ENCODE peak calls at places on chromosomes 3 and 15, in six cellular contexts. H is B cell, U is thoracic aorta, T is tibial nerve, E is PC-9, C is foreskin fibroblast. X is an unnamed sample.

GRCh38 chr3:8485943-8486342 is 15.7 kb upstream of the LMCD1 start:
- DNase-seq in H (no peak), U (no peak), T (no peak), E (no peak), C (no peak), X (no peak)

GRCh38 chr15:32730677-32731654 is 13.2 kb downstream of the GREM1 start:
- DNase-seq in H (no peak), U (no peak), T (no peak), E (peak; percentile 90), C (no peak), X (no peak)

GRCh38 chr15:41940441-41940857 is 31.9 kb downstream of the EHD4 start:
- DNase-seq in H (no peak), U (no peak), T (no peak), E (no peak), C (peak; percentile 77), X (peak; percentile 70)

GRCh38 chr15:25054329-25054728 is 99.5 kb downstream of the SNRPN start:
- DNase-seq in H (no peak), U (no peak), T (no peak), E (no peak), C (no peak), X (no peak)

GRCh38 chr3:44297255-44297654 is 41.3 kb upstream of the TCAIM start:
- DNase-seq in H (no peak), U (no peak), T (no peak), E (no peak), C (no peak), X (no peak)

GRCh38 chr3:58085616-58086015 is 77.4 kb downstream of the FLNB start:
- DNase-seq in H (no peak), U (no peak), T (no peak), E (no peak), C (no peak), X (no peak)

GRCh38 chr3:112124901-112125607 is 8.0 kb downstream of the GCSAM start:
- DNase-seq in H (no peak), U (no peak), T (no peak), E (no peak), C (no peak), X (no peak)

GRCh38 chr3:59300727-59301134 is 250.9 kb upstream of the CFAP20DC start:
- DNase-seq in H (no peak), U (no peak), T (no peak), E (no peak), C (no peak), X (no peak)

GRCh38 chr3:119258915-119259314 is 18.2 kb upstream of the B4GALT4 start:
- DNase-seq in H (peak; percentile 41), U (no peak), T (no peak), E (no peak), C (no peak), X (no peak)

GRCh38 chr3:195441051-195441450 is 1.8 kb downstream of the ACAP2 start:
- DNase-seq in H (no peak), U (no peak), T (no peak), E (no peak), C (no peak), X (no peak)

GRCh38 chr3:102715030-102715697 is 280.3 kb downstream of the ZPLD1 start:
- DNase-seq in H (no peak), U (no peak), T (no peak), E (peak; percentile 16), C (no peak), X (no peak)

GRCh38 chr3:67647390-67647878 is 7.0 kb downstream of the SUCLG2 start:
- DNase-seq in H (no peak), U (no peak), T (no peak), E (peak; percentile 61), C (peak; percentile 99), X (peak; percentile 99)

GRCh38 chr3:182909318-182910040 is 70.9 kb downstream of the DCUN1D1 start:
- DNase-seq in H (no peak), U (no peak), T (no peak), E (no peak), C (no peak), X (peak; percentile 17)

GRCh38 chr3:107942244-107942643 is 148.6 kb downstream of the CD47 start:
- DNase-seq in H (no peak), U (no peak), T (no peak), E (no peak), C (no peak), X (no peak)

GRCh38 chr15:88997531-88997930 is 84.4 kb upstream of the MFGE8 start:
- DNase-seq in H (no peak), U (no peak), T (no peak), E (no peak), C (no peak), X (no peak)

GRCh38 chr3:171064461-171064860 is 37.9 kb upstream of the SLC2A2 start:
- DNase-seq in H (no peak), U (no peak), T (no peak), E (no peak), C (no peak), X (no peak)

GRCh38 chr3:188338081-188338480 is 184.1 kb downstream of the LPP start:
- DNase-seq in H (no peak), U (no peak), T (no peak), E (no peak), C (no peak), X (peak; percentile 55)

GRCh38 chr15:36284911-36285310 is 294.5 kb upstream of the CDIN1 start:
- DNase-seq in H (no peak), U (no peak), T (no peak), E (no peak), C (no peak), X (peak; percentile 53)

GRCh38 chr3:45082139-45082538 is 56.0 kb downstream of the CLEC3B start:
- DNase-seq in H (no peak), U (no peak), T (no peak), E (no peak), C (peak; percentile 68), X (peak; percentile 81)

GRCh38 chr3:33911525-33912322 is 113.3 kb downstream of the PDCD6IP start:
- DNase-seq in H (no peak), U (no peak), T (no peak), E (no peak), C (peak; percentile 21), X (peak; percentile 51)

GRCh38 chr3:21942328-21942727 is 191.3 kb upstream of the ZNF385D start:
- DNase-seq in H (no peak), U (no peak), T (no peak), E (no peak), C (peak; percentile 91), X (peak; percentile 93)

GRCh38 chr15:39255760-39256159 is 325.1 kb upstream of the THBS1 start:
- DNase-seq in H (no peak), U (no peak), T (no peak), E (no peak), C (no peak), X (no peak)

GRCh38 chr15:78950343-78950742 is 5.5 kb upstream of the CTSH start:
- DNase-seq in H (no peak), U (no peak), T (no peak), E (no peak), C (no peak), X (no peak)

GRCh38 chr15:80673561-80674244 is 21.4 kb upstream of the ABHD17C start:
- DNase-seq in H (no peak), U (no peak), T (no peak), E (no peak), C (no peak), X (no peak)
- TF ChIP-seq CTCF in H (no peak), U (no peak), T (no peak), E (no peak), C (no peak), X (peak; percentile 9)

DNA sequence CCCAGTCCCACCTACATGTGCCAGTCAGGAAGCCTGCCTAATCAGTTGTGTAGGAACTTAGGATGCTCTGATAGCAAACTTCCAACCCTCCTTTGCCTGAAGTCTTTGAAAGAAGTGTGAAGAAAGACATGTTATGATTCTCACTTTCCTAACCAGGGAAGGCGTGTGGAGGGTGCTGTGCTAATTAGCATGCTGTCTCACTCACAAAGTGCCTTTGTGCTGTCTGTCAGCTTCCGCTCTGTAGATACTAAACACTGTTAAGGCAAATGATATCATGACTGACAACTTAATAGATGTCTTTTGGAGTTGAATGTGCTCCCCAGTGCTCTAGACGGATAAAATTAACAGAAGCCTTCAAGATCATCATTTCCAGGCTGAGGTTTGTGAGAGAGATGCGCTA is 208.7 kb downstream of the CLSTN2 start:
- DNase-seq in H (no peak), U (no peak), T (no peak), E (no peak), C (no peak), X (no peak)
- TF ChIP-seq CTCF in H (no peak), U (no peak), T (no peak), E (no peak), C (no peak), X (no peak)

GRCh38 chr15:31158858-31159569 is 57.5 kb upstream of the TRPM1 start:
- DNase-seq in H (no peak), U (no peak), T (no peak), E (no peak), C (no peak), X (no peak)

GRCh38 chr15:31161990-31162389 is 60.5 kb upstream of the TRPM1 start:
- DNase-seq in H (no peak), U (no peak), T (no peak), E (no peak), C (no peak), X (no peak)

GRCh38 chr15:31160740-31161495 is 59.4 kb upstream of the TRPM1 start:
- DNase-seq in H (no peak), U (no peak), T (no peak), E (no peak), C (no peak), X (no peak)

GRCh38 chr15:31159837-31160236 is 58.3 kb upstream of the TRPM1 start:
- DNase-seq in H (no peak), U (no peak), T (no peak), E (no peak), C (no peak), X (no peak)

DNA sequence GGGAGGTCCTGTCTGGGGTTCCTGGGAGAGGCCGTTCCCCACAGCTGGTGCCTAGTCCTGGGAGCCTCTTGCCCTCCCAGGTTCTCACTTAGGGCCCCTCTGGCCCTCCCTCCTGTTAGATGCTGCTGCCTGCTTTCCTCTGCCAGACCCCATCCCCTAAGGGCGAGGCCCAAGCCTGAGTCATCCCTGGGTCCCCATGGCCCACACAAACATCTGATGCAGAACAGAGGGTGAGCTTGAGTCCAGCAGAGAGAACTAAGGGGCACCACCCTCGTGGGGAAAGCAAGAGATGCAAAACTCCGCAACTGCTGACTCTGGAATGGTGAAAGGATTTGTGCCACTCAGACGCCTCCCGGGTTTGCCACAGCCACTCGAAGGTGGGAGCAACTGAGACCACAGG is 58.8 kb upstream of the TRPM1 start:
- DNase-seq in H (no peak), U (no peak), T (no peak), E (no peak), C (no peak), X (no peak)
- TF ChIP-seq CTCF in H (no peak), U (no peak), T (no peak), E (no peak), C (no peak), X (no peak)

GRCh38 chr3:62587169-62587568 is 213.8 kb upstream of the FEZF2 start:
- DNase-seq in H (no peak), U (no peak), T (no peak), E (no peak), C (peak; percentile 97), X (no peak)

GRCh38 chr3:62586356-62586755 is 213.0 kb upstream of the FEZF2 start:
- DNase-seq in H (no peak), U (no peak), T (no peak), E (no peak), C (peak; percentile 88), X (peak; percentile 93)

GRCh38 chr3:62585861-62586260 is 212.5 kb upstream of the FEZF2 start:
- DNase-seq in H (no peak), U (no peak), T (no peak), E (no peak), C (no peak), X (no peak)

GRCh38 chr3:62587579-62588031 is 214.3 kb upstream of the FEZF2 start:
- DNase-seq in H (no peak), U (no peak), T (no peak), E (no peak), C (peak; percentile 99), X (peak; percentile 99)

GRCh38 chr3:62589078-62589477 is 215.7 kb upstream of the FEZF2 start:
- DNase-seq in H (no peak), U (no peak), T (no peak), E (no peak), C (peak; percentile 69), X (no peak)
- TF ChIP-seq CTCF in H (no peak), U (no peak), T (no peak), E (no peak), C (no peak), X (no peak)